ENCODE peak calls at places on chromosomes 13 and 19, in six cellular contexts. I, J, D, M, P and O are unnamed samples.

GRCh38 chr13:65292488-65292901 is 1937.6 kb downstream of the PCDH9 start:
- DNase-seq in D (no peak), I (peak), P (peak), J (peak), M (peak), O (no peak)

GRCh38 chr19:6047741-6048231 is 62.5 kb downstream of the RFX2 start:
- DNase-seq in J (peak), M (peak), D (no peak), I (peak), P (peak), O (peak)

GRCh38 chr13:22993148-22993547 is 187.6 kb upstream of the SGCG start:
- DNase-seq in M (no peak), J (no peak), I (no peak), P (no peak), D (no peak), O (no peak)

GRCh38 chr19:1618157-1619093 is 13.2 kb upstream of the UQCR11 start:
- DNase-seq in M (peak), D (no peak), I (peak), P (peak), J (peak), O (no peak)

GRCh38 chr19:1799695-1800342 is 12.3 kb downstream of the ATP8B3 start:
- DNase-seq in M (no peak), J (no peak), D (no peak), P (no peak), I (no peak), O (no peak)

GRCh38 chr13:106568225-106569003 is 477 bp upstream of the ARGLU1 start:
- DNase-seq in D (no peak), P (no peak), I (no peak), J (no peak), M (no peak), O (no peak)

GRCh38 chr13:48942131-48942530 is 33.6 kb upstream of the FNDC3A start:
- DNase-seq in I (peak), P (no peak), D (no peak), J (no peak), M (peak), O (no peak)

GRCh38 chr19:11480927-11481776 is at the start of gene ELAVL3:
- DNase-seq in I (no peak), P (peak), J (peak), D (no peak), M (no peak), O (no peak)

GRCh38 chr13:25963681-25964080 is 88.1 kb downstream of the SHISA2 start:
- DNase-seq in I (no peak), D (no peak), M (peak), P (no peak), J (no peak), O (no peak)

GRCh38 chr19:33878136-33878535 is 81.5 kb downstream of the KCTD15 start:
- DNase-seq in I (no peak), M (no peak), D (no peak), J (no peak), P (no peak), O (no peak)

GRCh38 chr13:30616927-30617314 is 799 bp upstream of the USPL1 start:
- DNase-seq in M (peak), I (peak), D (peak), J (no peak), P (peak), O (no peak)

GRCh38 chr19:49862411-49863253 is 4.7 kb downstream of the PNKP start:
- DNase-seq in D (no peak), J (peak), I (no peak), M (no peak), P (peak), O (no peak)
- TF ChIP-seq CTCF in D (no peak), J (peak), I (no peak), M (peak), P (peak), O (no peak)

DNA sequence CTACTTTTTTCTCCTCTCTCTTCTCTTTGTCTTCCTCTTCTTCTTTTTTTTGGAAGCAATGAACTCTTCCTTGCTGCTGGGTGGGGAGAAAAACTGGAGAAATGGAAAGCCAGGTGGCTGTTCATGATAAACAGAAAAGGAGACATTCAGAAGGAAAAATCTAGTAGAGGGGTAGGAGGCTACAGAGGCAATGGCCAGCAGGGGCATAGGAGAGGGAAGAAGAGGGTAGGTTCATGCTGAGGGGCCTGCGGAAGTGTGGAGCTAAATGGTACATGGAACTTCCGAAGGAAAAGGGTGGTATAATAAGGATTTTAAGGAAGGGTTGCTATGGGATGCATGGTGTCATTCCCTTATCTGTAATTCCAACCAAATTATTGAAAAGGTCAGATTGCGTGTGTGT is 17.5 kb upstream of the HS6ST3 start:
- DNase-seq in J (peak), I (no peak), P (peak), D (no peak), M (no peak), O (no peak)
- TF ChIP-seq CTCF in J (peak), I (no peak), P (peak), D (no peak), M (no peak), O (no peak)

DNA sequence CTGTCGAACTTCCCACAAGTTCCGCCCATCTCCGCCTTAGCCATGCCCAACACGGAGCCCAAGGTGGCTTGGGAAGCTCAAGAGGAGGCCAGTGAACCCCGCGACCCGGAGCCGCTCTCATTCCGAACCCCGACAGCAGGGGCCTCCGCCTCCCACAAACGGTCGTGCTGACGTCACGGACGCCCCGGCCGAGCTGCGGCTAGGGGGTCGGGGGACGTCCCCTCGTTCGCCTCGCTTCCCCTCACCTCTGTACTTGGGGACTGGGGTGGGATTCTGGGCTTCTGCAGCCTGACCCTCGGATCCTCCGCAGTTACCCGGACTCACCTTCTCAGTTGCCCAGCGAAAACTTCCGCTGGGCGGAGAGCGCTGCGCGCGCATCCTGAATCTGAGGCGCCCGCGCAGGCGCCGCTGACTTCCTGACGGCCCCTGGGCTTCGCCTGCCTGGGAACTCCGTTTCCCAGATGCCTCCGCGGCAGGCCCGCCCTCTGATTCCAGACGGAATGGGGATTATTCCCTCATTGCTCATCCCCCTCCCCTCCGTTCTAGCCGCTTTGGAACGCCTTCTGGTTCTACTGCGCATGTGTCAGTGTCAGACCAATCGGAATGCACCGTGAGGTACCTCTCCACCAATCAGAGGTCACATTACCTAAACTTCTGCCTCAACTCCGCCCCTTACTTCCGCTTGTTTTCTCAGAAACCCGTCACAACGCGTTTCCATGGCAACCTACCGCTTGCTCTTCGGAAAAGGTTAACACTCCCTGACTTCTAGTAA is at the start of gene VRK3:
- DNase-seq in J (peak), M (peak), I (peak), D (peak), P (peak), O (peak)
- TF ChIP-seq CTCF in J (no peak), M (no peak), I (peak), D (no peak), P (peak), O (peak)

GRCh38 chr19:37931941-37932655 is 25.1 kb downstream of the SIPA1L3 start:
- DNase-seq in M (peak), J (peak), P (peak), D (peak), I (peak), O (no peak)
- TF ChIP-seq CTCF in M (no peak), J (no peak), P (peak), D (no peak), I (no peak), O (no peak)

DNA sequence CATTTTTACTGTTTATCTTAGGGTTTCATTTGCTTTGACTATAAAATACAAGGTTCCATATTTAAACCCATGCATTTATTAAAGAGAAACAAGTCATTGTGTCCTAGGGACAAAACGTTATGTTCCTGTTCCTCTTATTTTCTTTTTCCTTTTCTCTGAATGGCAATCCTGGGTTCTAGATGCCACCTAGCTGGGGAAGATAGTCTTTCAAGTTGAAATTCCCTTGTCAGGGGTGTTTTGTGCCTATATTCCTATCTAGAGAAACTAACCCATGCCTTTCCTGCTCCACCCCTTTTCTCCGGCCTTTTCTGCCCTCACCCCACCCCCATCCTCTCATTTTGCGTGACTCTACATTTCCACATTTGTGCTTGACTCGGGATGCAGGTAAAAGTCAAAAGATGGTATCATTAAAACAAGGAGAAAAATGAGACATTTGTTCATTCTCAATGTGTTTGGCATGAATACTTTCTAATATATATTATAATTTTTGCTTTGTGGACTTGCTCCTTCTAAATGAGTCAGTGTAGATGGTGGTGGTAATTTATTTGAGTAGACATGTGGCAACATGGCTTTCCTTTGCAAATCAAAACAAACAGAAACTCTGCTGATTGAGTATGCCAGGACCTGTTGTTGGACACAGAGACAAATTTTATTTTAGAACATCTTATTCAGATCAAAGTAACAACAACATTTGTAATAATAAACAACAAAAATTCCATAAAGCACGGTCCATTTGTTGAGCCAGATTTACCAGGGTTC is 26.8 kb upstream of the STARD13 start:
- DNase-seq in J (no peak), M (no peak), P (no peak), D (no peak), I (peak), O (no peak)
- TF ChIP-seq CTCF in J (peak), M (peak), P (no peak), D (peak), I (no peak), O (no peak)

DNA sequence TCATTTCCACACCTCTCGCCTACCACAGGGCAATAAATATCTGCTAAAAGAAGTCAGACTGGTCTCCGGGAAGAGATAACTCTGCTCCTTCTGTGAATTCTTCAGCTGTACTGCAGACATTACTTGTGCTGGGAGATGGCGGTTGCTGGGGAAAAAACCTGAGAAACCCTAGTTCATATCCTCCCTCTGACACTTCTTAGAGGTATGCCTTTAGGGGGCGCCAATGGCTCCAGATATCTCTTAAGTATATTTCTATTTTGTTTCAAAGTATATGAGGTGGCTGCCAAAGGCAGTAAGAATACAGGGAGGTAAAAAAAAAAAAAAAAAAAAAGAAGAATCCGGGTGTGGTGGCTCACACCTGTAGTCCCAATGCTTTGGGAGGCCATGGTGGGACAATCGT is 175.2 kb downstream of the PAN3 start:
- DNase-seq in M (no peak), P (peak), I (no peak), D (no peak), J (no peak), O (no peak)
- TF ChIP-seq CTCF in M (peak), P (peak), I (no peak), D (no peak), J (peak), O (no peak)

DNA sequence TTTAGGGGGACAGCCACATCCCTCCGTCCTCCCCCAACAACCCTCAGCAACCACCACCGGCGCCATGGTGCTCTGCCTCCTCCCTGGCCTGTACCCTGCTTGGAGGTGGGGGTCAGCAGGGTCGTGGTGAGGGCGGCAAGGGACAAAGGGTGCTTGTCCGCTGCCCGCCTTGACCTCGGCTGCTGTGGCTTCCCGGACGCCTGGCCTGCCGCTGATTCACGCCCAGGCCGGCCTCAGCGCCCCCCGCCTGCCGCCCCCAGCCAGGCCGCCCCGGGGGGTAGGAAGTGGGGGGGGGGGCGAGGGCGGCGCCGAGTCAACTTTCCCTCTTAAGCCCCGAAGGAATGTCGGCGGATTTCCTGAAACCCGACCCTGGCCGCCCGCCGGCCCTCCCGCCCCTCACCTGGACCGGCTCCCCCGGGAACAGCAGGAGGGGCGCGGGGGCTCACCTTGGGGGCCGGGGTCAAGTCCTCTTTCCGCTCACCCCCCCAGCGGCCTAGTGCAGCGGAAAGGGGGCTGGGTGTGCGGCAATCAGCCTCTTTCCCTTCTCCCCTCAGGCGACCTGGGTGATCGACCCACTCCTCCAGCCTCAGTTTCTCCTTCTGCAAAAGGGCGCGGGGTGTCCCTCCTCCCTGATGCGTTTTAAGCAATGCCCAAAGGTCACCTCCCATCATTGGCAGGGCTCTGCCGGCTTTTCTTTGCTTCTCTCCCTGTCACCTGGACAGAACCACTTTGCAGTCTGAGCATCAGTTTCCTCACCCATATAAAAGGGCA is 1.9 kb upstream of the TMEM59L start:
- DNase-seq in J (peak), M (no peak), P (peak), I (no peak), D (no peak), O (no peak)
- TF ChIP-seq CTCF in J (no peak), M (no peak), P (no peak), I (no peak), D (no peak), O (no peak)